ENCODE peak calls at places on chromosomes 16 and 17, in nine cellular contexts. R, L, A, Q, T, G, Z, S and X are unnamed samples.

GRCh38 chr17:38750044-38750311 is 1.8 kb upstream of the PCGF2 start:
- DNase-seq in R (no peak), L (no peak), A (no peak), Q (no peak), T (no peak), G (no peak), Z (no peak), S (no peak), X (no peak)

GRCh38 chr17:80931421-80932265 is 60.0 kb upstream of the CHMP6 start:
- DNase-seq in R (no peak), L (peak), A (no peak), Q (no peak), T (no peak), G (no peak), Z (peak), S (no peak), X (no peak)

GRCh38 chr16:84780063-84780462 is 39.7 kb upstream of the CRISPLD2 start:
- DNase-seq in R (no peak), L (no peak), A (no peak), Q (no peak), T (no peak), G (no peak), Z (no peak), S (no peak), X (no peak)

GRCh38 chr17:72004476-72005331 is 116.1 kb upstream of the SOX9 start:
- DNase-seq in R (no peak), L (peak), A (no peak), Q (no peak), T (no peak), G (no peak), Z (no peak), S (no peak), X (no peak)

GRCh38 chr16:66904846-66905632 is 13.6 kb downstream of the CDH16 start:
- DNase-seq in R (no peak), L (no peak), A (no peak), Q (no peak), T (peak), G (no peak), Z (no peak), S (no peak), X (no peak)

GRCh38 chr16:55136356-55136755 is 187.6 kb upstream of the IRX6 start:
- DNase-seq in R (no peak), L (no peak), A (no peak), Q (no peak), T (no peak), G (no peak), Z (no peak), S (no peak), X (no peak)

GRCh38 chr16:65619606-65620005 is 497.7 kb upstream of the CDH11 start:
- DNase-seq in R (no peak), L (no peak), A (no peak), Q (peak), T (no peak), G (no peak), Z (no peak), S (no peak), X (no peak)

GRCh38 chr17:45248132-45248936 is 13.6 kb downstream of the SPATA32 start:
- DNase-seq in R (peak), L (peak), A (no peak), Q (peak), T (peak), G (peak), Z (no peak), S (peak), X (no peak)

GRCh38 chr17:40806131-40806530 is 6.4 kb upstream of the KRT28 start:
- DNase-seq in R (no peak), L (no peak), A (no peak), Q (no peak), T (no peak), G (no peak), Z (no peak), S (no peak), X (no peak)

GRCh38 chr17:58534901-58535421 is 20.5 kb upstream of the MTMR4 start:
- DNase-seq in R (no peak), L (peak), A (no peak), Q (peak), T (peak), G (no peak), Z (no peak), S (no peak), X (peak)

GRCh38 chr17:18260332-18261145 is at the start of gene MIEF2:
- DNase-seq in R (peak), L (peak), A (peak), Q (peak), T (peak), G (peak), Z (peak), S (peak), X (peak)

GRCh38 chr17:42116705-42117396 is 4.3 kb downstream of the KAT2A start:
- DNase-seq in R (peak), L (peak), A (peak), Q (no peak), T (peak), G (peak), Z (no peak), S (peak), X (peak)

GRCh38 chr16:87422106-87422505 is 30.0 kb downstream of the MAP1LC3B start:
- DNase-seq in R (no peak), L (no peak), A (no peak), Q (no peak), T (no peak), G (no peak), Z (no peak), S (no peak), X (no peak)

GRCh38 chr17:80283116-80283852 is 22.6 kb downstream of the RNF213 start:
- DNase-seq in R (no peak), L (no peak), A (no peak), Q (no peak), T (no peak), G (no peak), Z (no peak), S (no peak), X (no peak)

GRCh38 chr17:78903101-78903779 is at the start of gene CEP295NL:
- DNase-seq in R (no peak), L (peak), A (no peak), Q (no peak), T (no peak), G (no peak), Z (no peak), S (no peak), X (no peak)

GRCh38 chr17:50453901-50454300 is 14.8 kb downstream of the CHAD start:
- DNase-seq in R (no peak), L (no peak), A (no peak), Q (no peak), T (no peak), G (no peak), Z (no peak), S (no peak), X (no peak)

GRCh38 chr16:81607805-81608514 is 163.4 kb downstream of the CMIP start:
- DNase-seq in R (no peak), L (no peak), A (no peak), Q (no peak), T (no peak), G (no peak), Z (no peak), S (no peak), X (no peak)

GRCh38 chr17:45425125-45425983 is 7.3 kb downstream of the ARHGAP27 start:
- DNase-seq in R (peak), L (peak), A (peak), Q (peak), T (peak), G (no peak), Z (peak), S (no peak), X (no peak)

GRCh38 chr16:56849690-56850680 is 15.0 kb upstream of the SLC12A3 start:
- DNase-seq in R (no peak), L (peak), A (no peak), Q (no peak), T (no peak), G (no peak), Z (peak), S (no peak), X (no peak)

GRCh38 chr17:72034000-72034399 is 86.8 kb upstream of the SOX9 start:
- DNase-seq in R (no peak), L (no peak), A (no peak), Q (no peak), T (no peak), G (no peak), Z (no peak), S (no peak), X (no peak)

GRCh38 chr17:49071106-49071505 is 61.5 kb upstream of the B4GALNT2 start:
- DNase-seq in R (no peak), L (peak), A (no peak), Q (no peak), T (no peak), G (no peak), Z (no peak), S (no peak), X (no peak)

GRCh38 chr17:82849076-82849945 is 9.5 kb upstream of the ZNF750 start:
- DNase-seq in R (no peak), L (no peak), A (no peak), Q (no peak), T (no peak), G (no peak), Z (no peak), S (no peak), X (no peak)

GRCh38 chr17:7177210-7177953 is 1.8 kb downstream of the ASGR1 start:
- DNase-seq in R (peak), L (peak), A (peak), Q (peak), T (peak), G (peak), Z (no peak), S (peak), X (no peak)

GRCh38 chr17:13002761-13003453 is 14.9 kb downstream of the ELAC2 start:
- DNase-seq in R (peak), L (peak), A (peak), Q (peak), T (peak), G (peak), Z (no peak), S (no peak), X (no peak)

GRCh38 chr17:689556-690247 is 24.9 kb downstream of the VPS53 start:
- DNase-seq in R (no peak), L (no peak), A (no peak), Q (no peak), T (no peak), G (no peak), Z (no peak), S (no peak), X (no peak)

GRCh38 chr16:974606-975312 is 4.0 kb upstream of the LMF1 start:
- DNase-seq in R (no peak), L (no peak), A (no peak), Q (no peak), T (no peak), G (no peak), Z (no peak), S (no peak), X (no peak)

GRCh38 chr17:66737524-66737923 is 97.4 kb upstream of the CACNG5 start:
- DNase-seq in R (no peak), L (no peak), A (no peak), Q (no peak), T (peak), G (no peak), Z (no peak), S (no peak), X (no peak)

GRCh38 chr16:24988593-24989338 is 26.4 kb downstream of the ARHGAP17 start:
- DNase-seq in R (peak), L (peak), A (no peak), Q (peak), T (no peak), G (no peak), Z (no peak), S (no peak), X (no peak)

GRCh38 chr17:1882836-1883235 is 53.0 kb downstream of the RPA1 start:
- DNase-seq in R (peak), L (peak), A (peak), Q (peak), T (no peak), G (no peak), Z (no peak), S (no peak), X (no peak)

GRCh38 chr17:33294994-33295393 is 1.9 kb upstream of the ASIC2 start:
- DNase-seq in R (no peak), L (no peak), A (no peak), Q (no peak), T (no peak), G (no peak), Z (no peak), S (no peak), X (no peak)

GRCh38 chr16:5058476-5058875 is 7.3 kb downstream of the C16orf89 start:
- DNase-seq in R (no peak), L (peak), A (no peak), Q (no peak), T (no peak), G (no peak), Z (no peak), S (no peak), X (no peak)

GRCh38 chr17:42821176-42821575 is 2.9 kb downstream of the BECN1 start:
- DNase-seq in R (no peak), L (no peak), A (no peak), Q (no peak), T (no peak), G (no peak), Z (no peak), S (no peak), X (no peak)

GRCh38 chr17:62713096-62713870 is 85.8 kb downstream of the MRC2 start:
- DNase-seq in R (no peak), L (no peak), A (no peak), Q (no peak), T (peak), G (no peak), Z (no peak), S (no peak), X (no peak)

GRCh38 chr17:15397605-15398004 is 56.2 kb upstream of the TEKT3 start:
- DNase-seq in R (no peak), L (no peak), A (no peak), Q (no peak), T (no peak), G (no peak), Z (no peak), S (no peak), X (no peak)

GRCh38 chr16:14399397-14400284 is 230.4 kb downstream of the PARN start:
- DNase-seq in R (peak), L (peak), A (peak), Q (peak), T (peak), G (no peak), Z (peak), S (no peak), X (no peak)

GRCh38 chr17:81660441-81660840 is 4.1 kb upstream of the PDE6G start:
- DNase-seq in R (no peak), L (no peak), A (no peak), Q (no peak), T (no peak), G (no peak), Z (no peak), S (no peak), X (no peak)

GRCh38 chr17:78868391-78868790 is 27.8 kb upstream of the USP36 start:
- DNase-seq in R (no peak), L (peak), A (no peak), Q (no peak), T (no peak), G (no peak), Z (no peak), S (no peak), X (no peak)

GRCh38 chr17:68033636-68034451 is 1.7 kb upstream of the KPNA2 start:
- DNase-seq in R (no peak), L (peak), A (peak), Q (peak), T (no peak), G (no peak), Z (peak), S (no peak), X (no peak)

GRCh38 chr16:53816211-53816610 is 112.3 kb downstream of the FTO start:
- DNase-seq in R (no peak), L (peak), A (no peak), Q (no peak), T (no peak), G (no peak), Z (no peak), S (no peak), X (no peak)

GRCh38 chr17:61442878-61443474 is 9.2 kb upstream of the TBX4 start:
- DNase-seq in R (no peak), L (no peak), A (no peak), Q (no peak), T (no peak), G (no peak), Z (no peak), S (no peak), X (no peak)